ENCODE peak calls at places on chromosomes 2 and 18, in seven cellular contexts. R, M, N, U, E, T and K are unnamed samples.

GRCh38 chr18:48036191-48036590 is 105.7 kb upstream of the SMAD2 start:
- DNase-seq in R (no peak), M (peak; percentile 35), N (peak; percentile 33), U (no peak), E (no peak), T (no peak), K (no peak)

GRCh38 chr2:215828528-215829184 is 184.7 kb downstream of the MREG start:
- DNase-seq in R (peak; percentile 81), M (peak; percentile 41), N (peak; percentile 74), U (no peak), E (peak; percentile 39), T (peak; percentile 22), K (no peak)

GRCh38 chr2:29664578-29664977 is 256.8 kb downstream of the ALK start:
- DNase-seq in R (no peak), M (no peak), N (no peak), U (no peak), E (no peak), T (no peak), K (no peak)

GRCh38 chr18:12031181-12031580 is 49.9 kb downstream of the IMPA2 start:
- DNase-seq in R (no peak), M (no peak), N (no peak), U (no peak), E (no peak), T (no peak), K (no peak)

GRCh38 chr18:66495844-66496243 is 108.0 kb downstream of the CDH19 start:
- DNase-seq in R (peak; percentile 49), M (peak; percentile 20), N (no peak), U (peak; percentile 28), E (peak; percentile 31), T (no peak), K (peak; percentile 38)

GRCh38 chr2:172282944-172283343 is 144.4 kb upstream of the ITGA6 start:
- DNase-seq in R (no peak), M (no peak), N (peak; percentile 97), U (no peak), E (no peak), T (no peak), K (no peak)

GRCh38 chr2:236165491-236166156 is 2.6 kb downstream of the GBX2 start:
- DNase-seq in R (no peak), M (no peak), N (no peak), U (no peak), E (no peak), T (no peak), K (no peak)

GRCh38 chr2:230326453-230327417 is at the start of gene SP140L:
- DNase-seq in R (peak; percentile 87), M (peak; percentile 70), N (peak; percentile 90), U (no peak), E (peak; percentile 92), T (peak; percentile 82), K (peak; percentile 41)

GRCh38 chr2:80549901-80550300 is 245.3 kb upstream of the LRRTM1 start:
- DNase-seq in R (no peak), M (no peak), N (no peak), U (no peak), E (no peak), T (no peak), K (no peak)

GRCh38 chr2:57396364-57397098 is 650.1 kb upstream of the VRK2 start:
- DNase-seq in R (no peak), M (no peak), N (peak; percentile 4), U (no peak), E (no peak), T (no peak), K (no peak)

GRCh38 chr2:101145406-101145805 is 5.8 kb downstream of the TBC1D8 start:
- DNase-seq in R (no peak), M (no peak), N (peak; percentile 46), U (no peak), E (no peak), T (no peak), K (no peak)

DNA sequence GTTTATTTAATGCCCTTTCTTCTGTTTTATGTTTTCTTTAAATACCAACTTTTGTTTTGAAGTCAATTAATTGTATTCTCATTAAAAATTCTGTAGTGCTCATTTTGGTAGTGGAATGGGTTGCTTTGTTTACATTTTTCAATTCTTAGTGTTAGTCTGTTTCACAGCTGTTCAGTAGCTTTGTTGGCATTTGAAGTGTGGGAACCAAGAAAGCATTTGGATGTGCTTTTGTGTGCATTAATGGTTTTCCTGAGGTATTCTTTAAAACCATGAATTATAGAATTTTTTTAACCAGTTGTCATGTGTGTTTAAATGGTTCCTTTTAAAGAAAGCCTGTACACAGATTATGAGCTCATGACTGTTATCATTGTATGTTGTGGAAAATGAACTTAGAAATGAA is 19.7 kb downstream of the MIB1 start:
- DNase-seq in R (no peak), M (no peak), N (peak; percentile 45), U (no peak), E (no peak), T (no peak), K (no peak)
- H3K27ac ChIP-seq in R (no peak overlapping the region), M (no peak overlapping the region), N (no peak overlapping the region), U (no peak overlapping the region), E (no peak overlapping the region), T (no peak overlapping the region), K (no peak overlapping the region)

GRCh38 chr2:239223029-239223329 is 177.8 kb downstream of the HDAC4 start:
- DNase-seq in R (no peak), M (no peak), N (peak; percentile 48), U (no peak), E (no peak), T (no peak), K (no peak)
- H3K27ac ChIP-seq in R (peak overlapping the region; percentile 64), M (peak overlapping the region; percentile 88), N (peak overlapping the region; percentile 89), U (peak overlapping the region; percentile 96), E (no peak overlapping the region), T (no peak overlapping the region), K (peak overlapping the region; percentile 83)

GRCh38 chr2:219544567-219544966 is 739 bp downstream of the TMEM198 start:
- DNase-seq in R (no peak), M (no peak), N (no peak), U (no peak), E (no peak), T (no peak), K (no peak)
- H3K27ac ChIP-seq in R (no peak overlapping the region), M (peak overlapping the region; percentile 94), N (no peak overlapping the region), U (no peak overlapping the region), E (no peak overlapping the region), T (no peak overlapping the region), K (peak overlapping the region; percentile 59)

GRCh38 chr2:120734930-120735611 is 597 bp upstream of the GLI2 start:
- DNase-seq in R (peak; percentile 15), M (no peak), N (peak; percentile 48), U (no peak), E (no peak), T (peak; percentile 1), K (no peak)
- H3K27ac ChIP-seq in R (no peak overlapping the region), M (no peak overlapping the region), N (peak overlapping the region; percentile 79), U (no peak overlapping the region), E (no peak overlapping the region), T (no peak overlapping the region), K (no peak overlapping the region)

GRCh38 chr2:65281626-65282351 is 54.2 kb downstream of the ACTR2 start:
- DNase-seq in R (no peak), M (no peak), N (no peak), U (no peak), E (no peak), T (no peak), K (no peak)
- H3K27ac ChIP-seq in R (no peak overlapping the region), M (no peak overlapping the region), N (no peak overlapping the region), U (no peak overlapping the region), E (no peak overlapping the region), T (no peak overlapping the region), K (no peak overlapping the region)

GRCh38 chr2:162368494-162368893 is 24.6 kb downstream of the GCA start:
- DNase-seq in R (no peak), M (no peak), N (no peak), U (no peak), E (no peak), T (no peak), K (no peak)
- H3K27ac ChIP-seq in R (no peak overlapping the region), M (no peak overlapping the region), N (no peak overlapping the region), U (no peak overlapping the region), E (no peak overlapping the region), T (no peak overlapping the region), K (no peak overlapping the region)

GRCh38 chr18:49072524-49072934 is 121.8 kb upstream of the SMAD7 start:
- DNase-seq in R (peak; percentile 30), M (no peak), N (peak; percentile 27), U (no peak), E (peak; percentile 94), T (no peak), K (no peak)

GRCh38 chr18:49072940-49073339 is 122.2 kb upstream of the SMAD7 start:
- DNase-seq in R (no peak), M (no peak), N (peak; percentile 50), U (no peak), E (no peak), T (no peak), K (no peak)

GRCh38 chr18:49074505-49074904 is 123.7 kb upstream of the SMAD7 start:
- DNase-seq in R (no peak), M (no peak), N (no peak), U (no peak), E (no peak), T (no peak), K (no peak)

GRCh38 chr18:49071776-49072175 is 121.0 kb upstream of the SMAD7 start:
- DNase-seq in R (no peak), M (no peak), N (no peak), U (no peak), E (no peak), T (no peak), K (no peak)

GRCh38 chr18:49073431-49073830 is 122.7 kb upstream of the SMAD7 start:
- DNase-seq in R (no peak), M (no peak), N (no peak), U (no peak), E (no peak), T (no peak), K (no peak)
- H3K27ac ChIP-seq in R (no peak overlapping the region), M (no peak overlapping the region), N (peak overlapping the region; percentile 44), U (no peak overlapping the region), E (no peak overlapping the region), T (no peak overlapping the region), K (no peak overlapping the region)

DNA sequence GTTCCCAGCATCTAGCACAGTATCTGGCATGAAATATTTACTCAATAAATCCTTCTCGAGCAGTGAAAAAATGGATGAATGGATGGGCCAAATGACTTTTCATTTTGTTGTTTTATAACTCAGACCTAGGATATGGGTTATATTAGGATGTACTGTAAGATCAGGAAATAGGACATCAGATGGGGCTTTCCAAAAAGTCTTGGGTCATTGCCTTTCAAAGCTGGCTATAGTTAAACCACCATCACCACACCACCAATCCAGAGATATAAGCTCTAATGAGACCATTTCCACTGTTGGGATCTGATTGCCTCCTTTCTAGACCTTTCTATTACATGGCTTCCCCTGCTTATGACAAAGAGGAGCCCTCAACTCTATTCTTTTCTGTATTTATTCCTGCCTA is 525.0 kb upstream of the TCF4 start:
- DNase-seq in R (no peak), M (no peak), N (no peak), U (no peak), E (no peak), T (no peak), K (no peak)
- H3K27ac ChIP-seq in R (no peak overlapping the region), M (no peak overlapping the region), N (no peak overlapping the region), U (no peak overlapping the region), E (no peak overlapping the region), T (no peak overlapping the region), K (no peak overlapping the region)

GRCh38 chr18:62781262-62781661 is 65.9 kb downstream of the PHLPP1 start:
- DNase-seq in R (no peak), M (no peak), N (no peak), U (no peak), E (no peak), T (no peak), K (no peak)
- H3K27ac ChIP-seq in R (no peak overlapping the region), M (peak overlapping the region; percentile 17), N (peak overlapping the region; percentile 62), U (peak overlapping the region; percentile 16), E (no peak overlapping the region), T (no peak overlapping the region), K (no peak overlapping the region)

GRCh38 chr2:139805378-139805777 is 1025.2 kb upstream of the NXPH2 start:
- DNase-seq in R (no peak), M (no peak), N (no peak), U (no peak), E (no peak), T (no peak), K (no peak)
- H3K27ac ChIP-seq in R (no peak overlapping the region), M (no peak overlapping the region), N (no peak overlapping the region), U (no peak overlapping the region), E (no peak overlapping the region), T (no peak overlapping the region), K (no peak overlapping the region)